ENCODE peak calls at places on chromosomes 3 and 15, in seven cellular contexts. R is mammary epithelial cell, A is activated B cell treated with CpG ODN at 0.5 μM for 24 hours, H is progenitor cell of endocrine pancreas, S is mucosa of descending colon, P is right atrium auricular region, N is OCI-LY7. W is an unnamed sample.

GRCh38 chr3:13718437-13718836 is 161.4 kb downstream of the WNT7A start:
- DNase-seq in S (no peak), N (no peak), H (peak), R (no peak), A (peak), P (peak), W (no peak)

GRCh38 chr15:78946493-78946892 is 1.6 kb upstream of the CTSH start:
- DNase-seq in A (no peak), P (no peak), S (no peak), H (no peak), N (no peak), R (no peak), W (no peak)

GRCh38 chr15:44565387-44566169 is 28.6 kb downstream of the EIF3J start:
- DNase-seq in A (no peak), P (no peak), S (no peak), N (no peak), H (no peak), R (no peak), W (no peak)

GRCh38 chr15:39963806-39964205 is 29.9 kb downstream of the EIF2AK4 start:
- DNase-seq in A (no peak), R (no peak), H (no peak), S (no peak), N (no peak), P (no peak), W (no peak)

GRCh38 chr3:192372001-192372400 is 355.3 kb downstream of the FGF12 start:
- DNase-seq in R (no peak), N (no peak), H (no peak), A (no peak), S (no peak), P (no peak), W (no peak)

GRCh38 chr15:45132844-45133560 is 3.2 kb downstream of the DUOX1 start:
- DNase-seq in A (no peak), R (peak), P (no peak), H (no peak), N (no peak), S (no peak), W (peak)

GRCh38 chr3:173932624-173933023 is 535.1 kb downstream of the NLGN1 start:
- DNase-seq in S (no peak), N (no peak), P (no peak), H (no peak), A (no peak), R (peak), W (peak)

GRCh38 chr15:38398134-38398533 is 55.8 kb upstream of the FAM98B start:
- DNase-seq in S (no peak), R (peak), P (peak), H (no peak), N (no peak), A (no peak), W (peak)

GRCh38 chr3:112004664-112005063 is 5.9 kb downstream of the TAGLN3 start:
- DNase-seq in S (no peak), H (no peak), P (no peak), A (no peak), N (no peak), R (no peak), W (no peak)

GRCh38 chr3:129625071-129625874 is 18.8 kb upstream of the PLXND1 start:
- DNase-seq in A (no peak), P (no peak), N (no peak), R (no peak), H (no peak), S (no peak), W (no peak)

GRCh38 chr15:41827290-41827879 is 507 bp upstream of the JMJD7 start:
- DNase-seq in N (peak), P (no peak), R (no peak), A (peak), H (no peak), S (no peak), W (peak)

GRCh38 chr3:133964547-133964946 is 65.2 kb downstream of the SLCO2A1 start:
- DNase-seq in R (peak), H (no peak), N (no peak), P (no peak), A (no peak), S (no peak), W (peak)

GRCh38 chr3:99952306-99952705 is 134.6 kb downstream of the CMSS1 start:
- DNase-seq in R (peak), H (no peak), S (no peak), A (no peak), P (no peak), N (no peak), W (no peak)

GRCh38 chr15:51939216-51939615 is 32.4 kb downstream of the LEO1 start:
- DNase-seq in R (no peak), P (no peak), S (no peak), N (no peak), A (no peak), H (no peak), W (no peak)

GRCh38 chr3:86416334-86416733 is 574.6 kb downstream of the VGLL3 start:
- DNase-seq in S (no peak), N (no peak), R (peak), P (no peak), A (no peak), H (no peak), W (peak)

GRCh38 chr3:46489406-46489805 is 8.4 kb upstream of the RTP3 start:
- DNase-seq in R (no peak), A (no peak), S (no peak), N (no peak), H (no peak), P (peak), W (no peak)

GRCh38 chr3:187544326-187544725 is 125.9 kb downstream of the SST start:
- DNase-seq in P (no peak), N (no peak), H (no peak), R (no peak), S (no peak), A (no peak), W (no peak)

GRCh38 chr15:21261965-21262850 is 178.1 kb downstream of the POTEB3 start:
- DNase-seq in R (peak), H (peak), P (no peak), A (no peak), S (no peak), N (no peak), W (no peak)

GRCh38 chr3:85594648-85595047 is 635.9 kb downstream of the CADM2 start:
- DNase-seq in S (no peak), A (no peak), N (no peak), R (no peak), H (no peak), P (no peak), W (peak)

GRCh38 chr3:59606638-59607262 is 556.9 kb upstream of the CFAP20DC start:
- DNase-seq in P (no peak), R (no peak), N (no peak), A (no peak), S (no peak), H (no peak), W (no peak)

DNA sequence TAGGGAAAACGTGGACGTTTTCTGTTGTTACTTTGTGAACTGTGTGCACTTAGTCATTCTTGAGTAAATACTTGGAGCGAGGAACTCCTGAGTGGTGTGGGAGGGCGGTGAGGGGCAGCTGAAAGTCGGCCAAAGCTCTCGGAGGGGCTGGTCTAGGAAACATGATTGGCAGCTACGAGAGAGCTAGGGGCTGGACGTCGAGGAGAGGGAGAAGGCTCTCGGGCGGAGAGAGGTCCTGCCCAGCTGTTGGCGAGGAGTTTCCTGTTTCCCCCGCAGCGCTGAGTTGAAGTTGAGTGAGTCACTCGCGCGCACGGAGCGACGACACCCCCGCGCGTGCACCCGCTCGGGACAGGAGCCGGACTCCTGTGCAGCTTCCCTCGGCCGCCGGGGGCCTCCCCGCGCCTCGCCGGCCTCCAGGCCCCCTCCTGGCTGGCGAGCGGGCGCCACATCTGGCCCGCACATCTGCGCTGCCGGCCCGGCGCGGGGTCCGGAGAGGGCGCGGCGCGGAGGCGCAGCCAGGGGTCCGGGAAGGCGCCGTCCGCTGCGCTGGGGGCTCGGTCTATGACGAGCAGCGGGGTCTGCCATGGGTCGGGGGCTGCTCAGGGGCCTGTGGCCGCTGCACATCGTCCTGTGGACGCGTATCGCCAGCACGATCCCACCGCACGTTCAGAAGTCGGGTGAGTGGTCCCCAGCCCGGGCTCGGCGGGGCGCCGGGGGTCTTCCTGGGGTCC is at the start of gene TGFBR2:
- DNase-seq in H (peak), P (peak), R (peak), A (peak), N (peak), S (peak), W (peak)
- TF ChIP-seq CTCF in H (peak), P (peak), R (peak), A (no peak), N (no peak), S (no peak), W (no peak)

DNA sequence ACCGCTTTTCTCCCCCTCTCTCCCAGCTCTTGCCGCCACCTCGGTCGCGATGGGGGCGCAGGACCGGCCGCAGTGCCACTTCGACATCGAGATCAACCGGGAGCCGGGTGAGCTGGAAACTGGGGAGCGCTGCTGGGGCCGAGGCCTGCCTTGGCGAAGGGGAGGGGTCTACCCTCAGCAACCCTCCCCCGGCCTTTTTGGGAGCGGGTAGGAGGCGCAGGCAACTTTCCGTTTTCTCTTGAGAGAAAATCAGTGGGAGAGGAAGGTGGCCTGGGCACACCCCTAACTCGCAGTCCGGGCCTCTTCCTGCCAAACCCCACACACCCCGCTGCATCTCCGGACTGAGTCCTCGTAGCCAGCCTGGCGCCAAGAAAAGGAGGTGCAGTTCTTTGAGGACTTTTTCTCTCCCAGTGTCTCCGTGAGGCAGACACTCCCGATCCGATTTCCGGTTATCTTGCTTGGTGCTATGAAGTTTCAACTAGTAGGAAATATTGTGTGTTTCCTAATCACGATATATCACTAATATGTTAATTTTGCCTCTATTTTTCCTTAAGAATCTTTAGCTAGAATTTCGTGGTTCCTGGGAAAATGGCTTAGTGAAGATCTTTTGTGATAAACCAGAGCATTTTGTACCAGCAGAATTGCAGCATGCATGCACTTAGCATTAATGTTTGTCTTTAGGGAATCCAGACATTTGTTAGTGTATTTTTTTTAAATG is 631 bp downstream of the NKTR start:
- DNase-seq in A (no peak), P (peak), N (peak), R (peak), S (peak), H (no peak), W (peak)
- TF ChIP-seq CTCF in A (no peak), P (no peak), N (no peak), R (no peak), S (no peak), H (no peak), W (peak)

GRCh38 chr3:118550556-118550955 is 484.1 kb downstream of the IGSF11 start:
- DNase-seq in S (peak), A (no peak), R (no peak), H (no peak), N (no peak), P (no peak), W (no peak)
- TF ChIP-seq CTCF in S (no peak), A (no peak), R (no peak), H (no peak), N (no peak), P (no peak), W (no peak)

GRCh38 chr15:100847194-100847593 is 32.4 kb upstream of the ALDH1A3 start:
- DNase-seq in H (no peak), S (no peak), A (no peak), N (no peak), R (no peak), P (peak), W (no peak)

GRCh38 chr15:100844778-100845177 is 34.9 kb upstream of the ALDH1A3 start:
- DNase-seq in A (no peak), N (no peak), H (no peak), R (no peak), S (no peak), P (no peak), W (no peak)

GRCh38 chr15:100853676-100854440 is 25.8 kb upstream of the ALDH1A3 start:
- DNase-seq in R (no peak), A (no peak), P (no peak), H (no peak), N (no peak), S (no peak), W (no peak)

GRCh38 chr15:100852630-100853029 is 27.0 kb upstream of the ALDH1A3 start:
- DNase-seq in P (no peak), A (no peak), H (no peak), N (no peak), R (no peak), S (no peak), W (no peak)

DNA sequence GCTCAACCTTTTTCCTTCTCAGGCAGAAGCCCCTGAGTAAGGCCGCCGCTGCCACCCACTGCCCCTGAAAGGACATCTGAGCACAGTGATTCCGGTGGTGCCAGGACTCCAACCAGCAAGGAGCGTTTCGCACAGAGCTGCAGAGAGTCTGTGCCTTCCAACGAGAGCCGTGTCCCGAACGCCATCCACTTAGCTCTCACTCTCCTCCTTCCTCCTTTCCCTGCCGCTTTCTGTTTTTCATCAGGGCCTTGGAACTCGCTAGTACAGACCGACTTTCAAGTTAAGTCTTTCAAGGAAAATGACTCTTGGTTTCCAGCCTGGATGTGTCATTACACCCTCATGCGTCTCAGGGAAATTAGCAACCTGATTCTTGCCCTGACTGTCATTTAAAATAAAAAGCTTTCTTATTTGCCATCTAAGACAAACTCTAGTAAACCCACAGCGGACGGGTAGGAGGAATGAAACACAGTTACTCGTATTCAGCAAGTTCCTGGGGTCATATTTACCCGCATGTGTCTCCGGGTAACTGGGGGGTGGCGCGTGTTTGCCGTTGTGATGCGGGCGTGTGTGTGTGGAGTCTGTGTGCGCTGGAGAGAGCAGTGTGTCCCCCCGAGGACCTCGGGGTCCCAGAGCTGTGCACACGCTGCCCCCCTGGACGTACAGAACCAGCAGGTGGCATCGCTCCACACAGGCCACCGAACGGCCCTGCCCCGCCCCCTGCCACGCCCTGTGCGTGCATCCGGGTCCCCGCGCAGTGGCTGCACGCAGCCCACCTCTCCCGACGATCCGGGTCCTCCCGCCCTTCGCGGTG is 30.4 kb upstream of the ALDH1A3 start:
- DNase-seq in N (peak), R (peak), P (peak), H (peak), A (peak), S (peak), W (peak)
- TF ChIP-seq CTCF in N (peak), R (peak), P (no peak), H (no peak), A (no peak), S (no peak), W (peak)

GRCh38 chr15:63188937-63189871 is at the start of gene RAB8B:
- DNase-seq in N (peak), R (peak), A (peak), S (peak), P (peak), H (peak), W (peak)
- TF ChIP-seq CTCF in N (no peak), R (no peak), A (no peak), S (peak), P (no peak), H (no peak), W (no peak)

GRCh38 chr3:157392104-157392503 is 44.5 kb upstream of the PTX3 start:
- DNase-seq in P (no peak), H (no peak), S (no peak), A (no peak), N (no peak), R (no peak), W (no peak)

GRCh38 chr3:157390713-157391515 is 45.7 kb upstream of the PTX3 start:
- DNase-seq in A (no peak), R (peak), S (no peak), H (no peak), N (no peak), P (no peak), W (no peak)

GRCh38 chr3:157394361-157394760 is 42.3 kb upstream of the PTX3 start:
- DNase-seq in N (no peak), R (peak), P (no peak), A (no peak), H (no peak), S (no peak), W (peak)

GRCh38 chr3:157388976-157389375 is 47.7 kb upstream of the PTX3 start:
- DNase-seq in A (no peak), N (no peak), P (no peak), H (no peak), R (no peak), S (no peak), W (no peak)

GRCh38 chr3:157393076-157393475 is 43.6 kb upstream of the PTX3 start:
- DNase-seq in R (no peak), A (no peak), H (no peak), P (no peak), N (no peak), S (no peak), W (peak)
- TF ChIP-seq CTCF in R (no peak), A (no peak), H (no peak), P (no peak), N (no peak), S (no peak), W (no peak)

GRCh38 chr3:191329654-191330308 is 545 bp downstream of the UTS2B start:
- DNase-seq in S (peak), P (peak), A (no peak), R (peak), H (peak), N (peak), W (peak)
- TF ChIP-seq CTCF in S (no peak), P (no peak), A (no peak), R (no peak), H (no peak), N (no peak), W (no peak)

GRCh38 chr3:57060089-57060829 is at the start of gene SPATA12:
- DNase-seq in H (peak), S (peak), N (no peak), A (no peak), P (peak), R (peak), W (peak)
- TF ChIP-seq CTCF in H (no peak), S (no peak), N (no peak), A (no peak), P (no peak), R (no peak), W (no peak)

W was measured in epithelial cell of esophagus.